ENCODE peak calls at places on chromosomes 11 and 22, in nine cellular contexts. One of them, this sample, is unnamed.

GRCh38 chr22:37026325-37026724 is 6.8 kb downstream of the MPST start:
- DNase-seq in SHP77: no peak
- DNase-seq in RWPE1: no peak
- DNase-seq in lung microvascular endothelial cell: no peak
- DNase-seq in activated naive CD4-positive, alpha-beta T cell treated with anti-CD3 and anti-CD28 coated beads for 36 hours: no peak
- DNase-seq in RWPE2: no peak
- DNase-seq in LoVo: no peak
- DNase-seq in WTC11: no peak
- DNase-seq in HL-60: no peak
- DNase-seq in this sample: no peak

GRCh38 chr22:35303029-35303624 is 3.4 kb downstream of the TOM1 start:
- DNase-seq in SHP77: no peak
- DNase-seq in RWPE1: no peak
- DNase-seq in lung microvascular endothelial cell: no peak
- DNase-seq in activated naive CD4-positive, alpha-beta T cell treated with anti-CD3 and anti-CD28 coated beads for 36 hours: no peak
- DNase-seq in RWPE2: no peak
- DNase-seq in LoVo: no peak
- DNase-seq in WTC11: no peak
- DNase-seq in HL-60: no peak
- DNase-seq in this sample: no peak

GRCh38 chr11:35796542-35796941 is 134.0 kb downstream of the TRIM44 start:
- DNase-seq in SHP77: no peak
- DNase-seq in RWPE1: peak
- DNase-seq in lung microvascular endothelial cell: peak
- DNase-seq in activated naive CD4-positive, alpha-beta T cell treated with anti-CD3 and anti-CD28 coated beads for 36 hours: no peak
- DNase-seq in RWPE2: peak
- DNase-seq in LoVo: peak
- DNase-seq in WTC11: no peak
- DNase-seq in HL-60: no peak
- DNase-seq in this sample: no peak

GRCh38 chr11:100777736-100778135 is 90.6 kb downstream of the ARHGAP42 start:
- DNase-seq in SHP77: no peak
- DNase-seq in RWPE1: no peak
- DNase-seq in lung microvascular endothelial cell: no peak
- DNase-seq in activated naive CD4-positive, alpha-beta T cell treated with anti-CD3 and anti-CD28 coated beads for 36 hours: no peak
- DNase-seq in RWPE2: no peak
- DNase-seq in LoVo: peak
- DNase-seq in WTC11: no peak
- DNase-seq in HL-60: no peak
- DNase-seq in this sample: no peak

GRCh38 chr11:86637976-86638375 is 34.4 kb downstream of the ME3 start:
- DNase-seq in SHP77: no peak
- DNase-seq in RWPE1: no peak
- DNase-seq in lung microvascular endothelial cell: no peak
- DNase-seq in activated naive CD4-positive, alpha-beta T cell treated with anti-CD3 and anti-CD28 coated beads for 36 hours: peak
- DNase-seq in RWPE2: no peak
- DNase-seq in LoVo: no peak
- DNase-seq in WTC11: no peak
- DNase-seq in HL-60: no peak
- DNase-seq in this sample: peak

GRCh38 chr11:1130276-1131032 is 27.3 kb upstream of the MUC5AC start:
- DNase-seq in SHP77: no peak
- DNase-seq in RWPE1: no peak
- DNase-seq in lung microvascular endothelial cell: no peak
- DNase-seq in activated naive CD4-positive, alpha-beta T cell treated with anti-CD3 and anti-CD28 coated beads for 36 hours: no peak
- DNase-seq in RWPE2: peak
- DNase-seq in LoVo: no peak
- DNase-seq in WTC11: no peak
- DNase-seq in HL-60: no peak
- DNase-seq in this sample: no peak

GRCh38 chr11:20912046-20912821 is 242.8 kb downstream of the NELL1 start:
- DNase-seq in SHP77: no peak
- DNase-seq in RWPE1: no peak
- DNase-seq in lung microvascular endothelial cell: no peak
- DNase-seq in activated naive CD4-positive, alpha-beta T cell treated with anti-CD3 and anti-CD28 coated beads for 36 hours: no peak
- DNase-seq in RWPE2: no peak
- DNase-seq in LoVo: no peak
- DNase-seq in WTC11: no peak
- DNase-seq in HL-60: no peak
- DNase-seq in this sample: no peak

GRCh38 chr11:96213500-96213899 is 129.5 kb downstream of the MAML2 start:
- DNase-seq in SHP77: no peak
- DNase-seq in RWPE1: no peak
- DNase-seq in lung microvascular endothelial cell: no peak
- DNase-seq in activated naive CD4-positive, alpha-beta T cell treated with anti-CD3 and anti-CD28 coated beads for 36 hours: no peak
- DNase-seq in RWPE2: no peak
- DNase-seq in LoVo: no peak
- DNase-seq in WTC11: no peak
- DNase-seq in HL-60: no peak
- DNase-seq in this sample: no peak

GRCh38 chr11:126182787-126183445 is 28.5 kb downstream of the RPUSD4 start:
- DNase-seq in SHP77: no peak
- DNase-seq in RWPE1: no peak
- DNase-seq in lung microvascular endothelial cell: no peak
- DNase-seq in activated naive CD4-positive, alpha-beta T cell treated with anti-CD3 and anti-CD28 coated beads for 36 hours: no peak
- DNase-seq in RWPE2: no peak
- DNase-seq in LoVo: no peak
- DNase-seq in WTC11: no peak
- DNase-seq in HL-60: no peak
- DNase-seq in this sample: no peak

GRCh38 chr11:105447936-105448702 is 161.8 kb upstream of the GRIA4 start:
- DNase-seq in SHP77: no peak
- DNase-seq in RWPE1: no peak
- DNase-seq in lung microvascular endothelial cell: no peak
- DNase-seq in activated naive CD4-positive, alpha-beta T cell treated with anti-CD3 and anti-CD28 coated beads for 36 hours: peak
- DNase-seq in RWPE2: no peak
- DNase-seq in LoVo: no peak
- DNase-seq in WTC11: no peak
- DNase-seq in HL-60: no peak
- DNase-seq in this sample: no peak

GRCh38 chr11:6237271-6237670 is 1.6 kb upstream of the CNGA4 start:
- DNase-seq in SHP77: no peak
- DNase-seq in RWPE1: no peak
- DNase-seq in lung microvascular endothelial cell: no peak
- DNase-seq in activated naive CD4-positive, alpha-beta T cell treated with anti-CD3 and anti-CD28 coated beads for 36 hours: no peak
- DNase-seq in RWPE2: no peak
- DNase-seq in LoVo: no peak
- DNase-seq in WTC11: no peak
- DNase-seq in HL-60: no peak
- DNase-seq in this sample: no peak

GRCh38 chr11:45169310-45170072 is 23.1 kb downstream of the PRDM11 start:
- DNase-seq in SHP77: no peak
- DNase-seq in RWPE1: no peak
- DNase-seq in lung microvascular endothelial cell: no peak
- DNase-seq in activated naive CD4-positive, alpha-beta T cell treated with anti-CD3 and anti-CD28 coated beads for 36 hours: no peak
- DNase-seq in RWPE2: no peak
- DNase-seq in LoVo: no peak
- DNase-seq in WTC11: no peak
- DNase-seq in HL-60: no peak
- DNase-seq in this sample: no peak

GRCh38 chr11:128039140-128040021 is 548.0 kb downstream of the ETS1 start:
- DNase-seq in SHP77: no peak
- DNase-seq in RWPE1: peak
- DNase-seq in lung microvascular endothelial cell: no peak
- DNase-seq in activated naive CD4-positive, alpha-beta T cell treated with anti-CD3 and anti-CD28 coated beads for 36 hours: peak
- DNase-seq in RWPE2: no peak
- DNase-seq in LoVo: no peak
- DNase-seq in WTC11: no peak
- DNase-seq in HL-60: peak
- DNase-seq in this sample: peak

GRCh38 chr22:29621761-29622526 is 18.5 kb downstream of the NF2 start:
- DNase-seq in SHP77: no peak
- DNase-seq in RWPE1: peak
- DNase-seq in lung microvascular endothelial cell: peak
- DNase-seq in activated naive CD4-positive, alpha-beta T cell treated with anti-CD3 and anti-CD28 coated beads for 36 hours: no peak
- DNase-seq in RWPE2: no peak
- DNase-seq in LoVo: peak
- DNase-seq in WTC11: no peak
- DNase-seq in HL-60: peak
- DNase-seq in this sample: no peak

GRCh38 chr22:42641801-42642413 is 1.5 kb upstream of the ATP5MGL start:
- DNase-seq in SHP77: no peak
- DNase-seq in RWPE1: no peak
- DNase-seq in lung microvascular endothelial cell: no peak
- DNase-seq in activated naive CD4-positive, alpha-beta T cell treated with anti-CD3 and anti-CD28 coated beads for 36 hours: no peak
- DNase-seq in RWPE2: no peak
- DNase-seq in LoVo: no peak
- DNase-seq in WTC11: no peak
- DNase-seq in HL-60: no peak
- DNase-seq in this sample: no peak

GRCh38 chr11:128884703-128885338 is 6.3 kb upstream of the KCNJ5 start:
- DNase-seq in SHP77: peak
- DNase-seq in RWPE1: peak
- DNase-seq in lung microvascular endothelial cell: peak
- DNase-seq in activated naive CD4-positive, alpha-beta T cell treated with anti-CD3 and anti-CD28 coated beads for 36 hours: peak
- DNase-seq in RWPE2: no peak
- DNase-seq in LoVo: peak
- DNase-seq in WTC11: peak
- DNase-seq in HL-60: peak
- DNase-seq in this sample: peak

GRCh38 chr11:66443602-66444001 is 5.0 kb upstream of the MRPL11 start:
- DNase-seq in SHP77: no peak
- DNase-seq in RWPE1: peak
- DNase-seq in lung microvascular endothelial cell: no peak
- DNase-seq in activated naive CD4-positive, alpha-beta T cell treated with anti-CD3 and anti-CD28 coated beads for 36 hours: no peak
- DNase-seq in RWPE2: no peak
- DNase-seq in LoVo: peak
- DNase-seq in WTC11: no peak
- DNase-seq in HL-60: peak
- DNase-seq in this sample: peak

GRCh38 chr22:29308791-29309262 is 2.4 kb downstream of the GAS2L1 start:
- DNase-seq in SHP77: no peak
- DNase-seq in RWPE1: peak
- DNase-seq in lung microvascular endothelial cell: peak
- DNase-seq in activated naive CD4-positive, alpha-beta T cell treated with anti-CD3 and anti-CD28 coated beads for 36 hours: no peak
- DNase-seq in RWPE2: peak
- DNase-seq in LoVo: no peak
- DNase-seq in WTC11: no peak
- DNase-seq in HL-60: no peak
- DNase-seq in this sample: no peak

GRCh38 chr22:16651217-16651616 is 58.6 kb upstream of the CCT8L2 start:
- DNase-seq in SHP77: no peak
- DNase-seq in RWPE1: no peak
- DNase-seq in lung microvascular endothelial cell: no peak
- DNase-seq in activated naive CD4-positive, alpha-beta T cell treated with anti-CD3 and anti-CD28 coated beads for 36 hours: no peak
- DNase-seq in RWPE2: no peak
- DNase-seq in LoVo: no peak
- DNase-seq in WTC11: no peak
- DNase-seq in HL-60: no peak
- DNase-seq in this sample: no peak

GRCh38 chr11:76155455-76156232 is 50.7 kb downstream of the WNT11 start:
- DNase-seq in SHP77: no peak
- DNase-seq in RWPE1: no peak
- DNase-seq in lung microvascular endothelial cell: peak
- DNase-seq in activated naive CD4-positive, alpha-beta T cell treated with anti-CD3 and anti-CD28 coated beads for 36 hours: no peak
- DNase-seq in RWPE2: no peak
- DNase-seq in LoVo: no peak
- DNase-seq in WTC11: no peak
- DNase-seq in HL-60: no peak
- DNase-seq in this sample: no peak

GRCh38 chr11:113670149-113670829 is 35.8 kb downstream of the TMPRSS5 start:
- DNase-seq in SHP77: no peak
- DNase-seq in RWPE1: no peak
- DNase-seq in lung microvascular endothelial cell: no peak
- DNase-seq in activated naive CD4-positive, alpha-beta T cell treated with anti-CD3 and anti-CD28 coated beads for 36 hours: no peak
- DNase-seq in RWPE2: no peak
- DNase-seq in LoVo: no peak
- DNase-seq in WTC11: no peak
- DNase-seq in HL-60: no peak
- DNase-seq in this sample: no peak

This sample was measured in AML-193.